ENCODE peak calls at places on chromosome 11, in seven cellular contexts. One of them, this sample, is unnamed. For H3K4me1, the result is how much of the 10 kb centered on the place peaks cover.

GRCh38 chr11:44185522-44185921 is 90.0 kb downstream of the EXT2 start:
- DNase-seq in sigmoid colon: no peak
- DNase-seq in stomach: no peak
- DNase-seq in prostate gland: no peak
- DNase-seq in GM23338: no peak
- DNase-seq in suprapubic skin: no peak
- DNase-seq in GM12878: no peak
- DNase-seq in this sample: no peak

GRCh38 chr11:82229346-82229745 is 504.3 kb downstream of the FAM181B start:
- DNase-seq in suprapubic skin: no peak
- DNase-seq in sigmoid colon: no peak
- DNase-seq in stomach: no peak
- DNase-seq in prostate gland: no peak
- DNase-seq in GM23338: peak
- DNase-seq in GM12878: no peak
- DNase-seq in this sample: no peak

GRCh38 chr11:14414470-14415461 is 55.8 kb upstream of the RRAS2 start:
- DNase-seq in stomach: no peak
- DNase-seq in GM12878: peak
- DNase-seq in prostate gland: no peak
- DNase-seq in GM23338: peak
- DNase-seq in sigmoid colon: no peak
- DNase-seq in suprapubic skin: no peak
- DNase-seq in this sample: no peak

GRCh38 chr11:71485063-71485399 is 32.0 kb downstream of the NADSYN1 start:
- DNase-seq in stomach: no peak
- DNase-seq in GM12878: no peak
- DNase-seq in GM23338: no peak
- DNase-seq in prostate gland: no peak
- DNase-seq in sigmoid colon: peak
- DNase-seq in suprapubic skin: no peak
- DNase-seq in this sample: no peak

GRCh38 chr11:15773024-15773423 is 583.3 kb downstream of the SOX6 start:
- DNase-seq in sigmoid colon: no peak
- DNase-seq in prostate gland: no peak
- DNase-seq in stomach: no peak
- DNase-seq in GM12878: no peak
- DNase-seq in GM23338: no peak
- DNase-seq in suprapubic skin: no peak
- DNase-seq in this sample: no peak

GRCh38 chr11:14577835-14578529 is 57.8 kb upstream of the PSMA1 start:
- DNase-seq in prostate gland: no peak
- DNase-seq in suprapubic skin: no peak
- DNase-seq in stomach: no peak
- DNase-seq in sigmoid colon: no peak
- DNase-seq in GM23338: no peak
- DNase-seq in GM12878: no peak
- DNase-seq in this sample: no peak

GRCh38 chr11:119179342-119179741 is 5.9 kb upstream of the NHERF4 start:
- DNase-seq in sigmoid colon: no peak
- DNase-seq in GM23338: no peak
- DNase-seq in stomach: no peak
- DNase-seq in suprapubic skin: no peak
- DNase-seq in GM12878: no peak
- DNase-seq in prostate gland: no peak
- DNase-seq in this sample: no peak

GRCh38 chr11:61716478-61717285 is 35.8 kb upstream of the MYRF start:
- DNase-seq in sigmoid colon: no peak
- DNase-seq in prostate gland: no peak
- DNase-seq in stomach: no peak
- DNase-seq in GM12878: no peak
- DNase-seq in suprapubic skin: no peak
- DNase-seq in GM23338: no peak
- DNase-seq in this sample: no peak

GRCh38 chr11:14119357-14119756 is 156.8 kb downstream of the SPON1 start:
- DNase-seq in sigmoid colon: no peak
- DNase-seq in stomach: no peak
- DNase-seq in prostate gland: no peak
- DNase-seq in GM23338: no peak
- DNase-seq in suprapubic skin: no peak
- DNase-seq in GM12878: no peak
- DNase-seq in this sample: no peak

GRCh38 chr11:103803062-103803461 is 233.4 kb upstream of the DDI1 start:
- DNase-seq in stomach: no peak
- DNase-seq in GM12878: no peak
- DNase-seq in prostate gland: no peak
- DNase-seq in GM23338: no peak
- DNase-seq in suprapubic skin: no peak
- DNase-seq in sigmoid colon: no peak
- DNase-seq in this sample: no peak

GRCh38 chr11:15806217-15806616 is 550.1 kb downstream of the SOX6 start:
- DNase-seq in GM23338: no peak
- DNase-seq in GM12878: no peak
- DNase-seq in stomach: no peak
- DNase-seq in prostate gland: no peak
- DNase-seq in sigmoid colon: no peak
- DNase-seq in suprapubic skin: no peak
- DNase-seq in this sample: no peak

GRCh38 chr11:80899381-80899780 is 1458.6 kb upstream of the TENM4 start:
- DNase-seq in sigmoid colon: no peak
- DNase-seq in GM12878: no peak
- DNase-seq in GM23338: no peak
- DNase-seq in suprapubic skin: no peak
- DNase-seq in stomach: no peak
- DNase-seq in prostate gland: no peak
- DNase-seq in this sample: no peak

GRCh38 chr11:6594142-6594768 is 9.2 kb downstream of the RRP8 start:
- DNase-seq in suprapubic skin: no peak
- DNase-seq in GM23338: no peak
- DNase-seq in prostate gland: no peak
- DNase-seq in stomach: no peak
- DNase-seq in GM12878: no peak
- DNase-seq in sigmoid colon: peak
- DNase-seq in this sample: no peak

GRCh38 chr11:26473216-26474194 is 98.6 kb downstream of the MUC15 start:
- DNase-seq in prostate gland: no peak
- DNase-seq in GM23338: no peak
- DNase-seq in GM12878: no peak
- DNase-seq in stomach: no peak
- DNase-seq in suprapubic skin: no peak
- DNase-seq in sigmoid colon: no peak
- DNase-seq in this sample: no peak

GRCh38 chr11:121372028-121372427 is 79.5 kb downstream of the SC5D start:
- DNase-seq in stomach: no peak
- DNase-seq in GM23338: no peak
- DNase-seq in GM12878: no peak
- DNase-seq in sigmoid colon: no peak
- DNase-seq in prostate gland: no peak
- DNase-seq in suprapubic skin: no peak
- DNase-seq in this sample: no peak

GRCh38 chr11:114098927-114099326 is 39.4 kb downstream of the ZBTB16 start:
- DNase-seq in stomach: no peak
- DNase-seq in sigmoid colon: no peak
- DNase-seq in suprapubic skin: no peak
- DNase-seq in GM12878: no peak
- DNase-seq in GM23338: no peak
- DNase-seq in prostate gland: no peak
- DNase-seq in this sample: no peak

GRCh38 chr11:114762437-114762836 is 84.1 kb downstream of the NXPE2 start:
- DNase-seq in stomach: peak
- DNase-seq in prostate gland: peak
- DNase-seq in GM23338: peak
- DNase-seq in sigmoid colon: peak
- DNase-seq in suprapubic skin: no peak
- DNase-seq in GM12878: no peak
- DNase-seq in this sample: no peak

GRCh38 chr11:65524747-65525658 is at the start of gene SCYL1:
- DNase-seq in sigmoid colon: peak
- DNase-seq in stomach: peak
- DNase-seq in GM23338: peak
- DNase-seq in suprapubic skin: peak
- DNase-seq in GM12878: no peak
- DNase-seq in prostate gland: peak
- DNase-seq in this sample: peak

DNA sequence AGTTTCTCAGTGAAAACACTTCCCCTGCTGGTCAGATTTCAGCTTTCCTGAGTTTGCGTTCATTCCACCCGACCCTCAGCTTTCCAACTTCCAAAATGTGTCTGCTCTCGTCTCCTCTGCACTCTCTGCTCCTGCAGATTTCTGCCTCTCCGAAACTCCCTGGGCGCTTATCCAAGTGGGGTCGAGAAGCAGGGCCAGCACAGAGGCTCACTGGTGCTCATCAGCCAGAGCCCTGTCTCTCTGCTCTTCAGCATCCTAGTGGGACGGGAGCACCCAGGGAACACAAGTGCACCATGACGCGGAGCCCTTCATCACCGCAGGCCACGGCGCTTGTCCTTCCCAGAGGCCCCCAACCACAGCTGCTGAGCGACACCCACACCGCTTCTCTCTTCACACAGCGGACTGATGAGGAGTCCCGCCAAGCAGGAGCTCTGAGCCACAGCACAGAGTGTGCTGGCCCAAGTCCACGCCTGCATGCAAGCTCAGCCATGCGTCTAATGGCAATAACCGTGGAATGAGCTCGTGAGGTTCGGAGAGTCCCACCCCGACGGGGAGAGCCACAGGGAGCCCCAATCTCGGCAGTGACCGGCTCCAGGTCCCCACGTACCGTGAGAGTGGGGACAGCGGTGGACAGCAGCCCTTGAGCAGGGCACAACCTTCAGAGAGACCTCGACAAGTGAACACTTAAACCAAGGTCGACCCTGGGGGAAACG is 27.9 kb upstream of the MOB2 start:
- DNase-seq in GM23338: no peak
- DNase-seq in stomach: no peak
- DNase-seq in GM12878: no peak
- DNase-seq in prostate gland: no peak
- DNase-seq in suprapubic skin: no peak
- DNase-seq in sigmoid colon: peak
- DNase-seq in this sample: peak
- TF ChIP-seq CTCF in GM23338: no peak
- TF ChIP-seq CTCF in stomach: no peak
- TF ChIP-seq CTCF in GM12878: no peak
- TF ChIP-seq CTCF in prostate gland: no peak
- TF ChIP-seq CTCF in suprapubic skin: no peak
- TF ChIP-seq CTCF in sigmoid colon: no peak
- TF ChIP-seq CTCF in this sample: no peak

GRCh38 chr11:73308963-73309960 is 1.2 kb downstream of the ARHGEF17 start:
- DNase-seq in GM23338: peak
- DNase-seq in sigmoid colon: peak
- DNase-seq in stomach: peak
- DNase-seq in prostate gland: peak
- DNase-seq in GM12878: no peak
- DNase-seq in suprapubic skin: peak
- DNase-seq in this sample: peak

GRCh38 chr11:73306977-73307322 is 1.1 kb upstream of the ARHGEF17 start:
- DNase-seq in stomach: no peak
- DNase-seq in GM23338: no peak
- DNase-seq in GM12878: no peak
- DNase-seq in sigmoid colon: no peak
- DNase-seq in prostate gland: no peak
- DNase-seq in suprapubic skin: no peak
- DNase-seq in this sample: no peak

GRCh38 chr11:73310076-73310475 is 2.0 kb downstream of the ARHGEF17 start:
- DNase-seq in suprapubic skin: no peak
- DNase-seq in stomach: no peak
- DNase-seq in GM12878: no peak
- DNase-seq in sigmoid colon: peak
- DNase-seq in prostate gland: no peak
- DNase-seq in GM23338: no peak
- DNase-seq in this sample: no peak

GRCh38 chr11:73307323-73308002 is 613 bp upstream of the ARHGEF17 start:
- DNase-seq in stomach: peak
- DNase-seq in prostate gland: peak
- DNase-seq in sigmoid colon: peak
- DNase-seq in GM12878: peak
- DNase-seq in suprapubic skin: peak
- DNase-seq in GM23338: peak
- DNase-seq in this sample: peak

GRCh38 chr11:73308003-73308962 is at the start of gene ARHGEF17:
- DNase-seq in stomach: peak
- DNase-seq in sigmoid colon: peak
- DNase-seq in GM12878: no peak
- DNase-seq in suprapubic skin: no peak
- DNase-seq in prostate gland: peak
- DNase-seq in GM23338: peak
- DNase-seq in this sample: peak
- TF ChIP-seq POLR2AphosphoS5 in stomach: no peak
- TF ChIP-seq POLR2AphosphoS5 in sigmoid colon: peak
- TF ChIP-seq POLR2AphosphoS5 in GM12878: no peak
- TF ChIP-seq POLR2AphosphoS5 in suprapubic skin: no peak
- TF ChIP-seq POLR2AphosphoS5 in prostate gland: peak
- TF ChIP-seq POLR2AphosphoS5 in GM23338: peak
- TF ChIP-seq POLR2AphosphoS5 in this sample: peak

DNA sequence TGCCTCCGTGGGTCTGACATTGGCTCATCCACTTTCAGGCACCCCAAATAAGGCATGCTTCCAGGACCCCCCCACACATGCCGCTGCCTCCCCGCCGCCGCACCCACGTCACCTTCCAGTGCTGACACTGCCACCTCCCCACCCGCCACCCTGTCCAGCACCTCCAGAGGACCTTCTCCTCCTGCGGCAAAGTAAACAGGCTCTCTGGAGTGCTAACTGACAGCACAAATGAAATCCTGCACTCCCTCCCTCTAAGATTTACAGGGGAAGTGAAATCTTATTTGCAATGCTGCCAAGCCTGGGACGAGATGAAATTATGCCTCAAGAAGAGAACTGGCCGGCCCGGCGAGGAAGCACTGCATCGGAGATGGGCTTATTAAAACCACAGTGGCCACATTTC is 35.3 kb downstream of the MACROD1 start:
- DNase-seq in prostate gland: peak
- DNase-seq in GM12878: no peak
- DNase-seq in suprapubic skin: no peak
- DNase-seq in GM23338: no peak
- DNase-seq in sigmoid colon: no peak
- DNase-seq in stomach: no peak
- DNase-seq in this sample: peak
- H3K4me1 ChIP-seq in prostate gland: under half
- H3K4me1 ChIP-seq in GM12878: under half
- H3K4me1 ChIP-seq in suprapubic skin: under half
- H3K4me1 ChIP-seq in GM23338: under half
- H3K4me1 ChIP-seq in sigmoid colon: under half
- H3K4me1 ChIP-seq in stomach: under half
- H3K4me1 ChIP-seq in this sample: under half

DNA sequence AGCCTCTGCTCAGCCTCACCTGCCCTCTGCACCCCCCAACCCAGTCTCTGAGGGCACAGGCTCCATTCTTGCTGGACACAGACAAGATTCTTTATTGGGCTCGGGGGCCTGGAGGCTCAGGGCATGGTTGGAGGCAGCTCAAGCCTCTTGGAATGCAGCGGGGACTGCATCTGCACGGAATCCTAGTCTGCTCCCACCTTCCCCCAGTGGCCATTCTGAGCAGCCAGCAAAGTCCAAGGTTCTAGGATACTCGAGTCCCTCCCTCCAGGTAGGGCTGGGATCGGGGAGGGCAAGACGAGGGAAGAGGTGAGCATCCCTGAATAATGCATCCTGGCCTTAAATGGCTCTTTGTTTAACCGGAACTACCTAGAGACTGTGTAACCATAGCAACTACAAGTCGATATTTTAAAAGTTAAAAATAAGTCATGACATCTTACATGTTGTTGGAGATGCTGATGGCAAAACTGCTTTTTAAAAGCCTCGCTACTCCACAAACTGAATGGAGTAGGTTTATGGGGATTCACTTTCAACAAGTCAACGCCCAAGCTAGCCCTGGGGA is 10.7 kb upstream of the IGSF22 start:
- DNase-seq in stomach: no peak
- DNase-seq in suprapubic skin: no peak
- DNase-seq in sigmoid colon: no peak
- DNase-seq in GM12878: no peak
- DNase-seq in GM23338: peak
- DNase-seq in prostate gland: no peak
- DNase-seq in this sample: no peak
- TF ChIP-seq CTCF in stomach: no peak
- TF ChIP-seq CTCF in suprapubic skin: no peak
- TF ChIP-seq CTCF in sigmoid colon: no peak
- TF ChIP-seq CTCF in GM12878: no peak
- TF ChIP-seq CTCF in GM23338: no peak
- TF ChIP-seq CTCF in prostate gland: no peak
- TF ChIP-seq CTCF in this sample: no peak

This sample was measured in upper lobe of left lung.